ENCODE peak calls at places on chromosomes 6 and 20, in seven cellular contexts. H is bronchial epithelial cell, E is omental fat pad, Z is heart left ventricle, M is neural crest cell, A is NB4, D is Calu3. O is an unnamed sample.

GRCh38 chr6:83215131-83216047 is 22.2 kb downstream of the RWDD2A start:
- DNase-seq in D (peak), M (peak), A (peak), Z (peak), E (no peak), H (peak), O (peak)

GRCh38 chr6:113489946-113490345 is 367.2 kb upstream of the MARCKS start:
- DNase-seq in D (no peak), M (no peak), Z (no peak), H (no peak), E (no peak), A (no peak), O (no peak)

GRCh38 chr6:28673800-28674671 is 148.4 kb downstream of the GPX5 start:
- DNase-seq in D (peak), A (peak), H (peak), M (peak), E (no peak), Z (no peak), O (no peak)

GRCh38 chr6:37244430-37245310 is 12.9 kb upstream of the TBC1D22B start:
- DNase-seq in M (no peak), Z (peak), E (peak), D (peak), A (peak), H (peak), O (peak)

GRCh38 chr6:151757506-151757955 is 50.0 kb upstream of the ESR1 start:
- DNase-seq in D (no peak), A (no peak), H (no peak), M (no peak), E (no peak), Z (no peak), O (no peak)

GRCh38 chr20:62242196-62242595 is 3.9 kb downstream of the OSBPL2 start:
- DNase-seq in H (no peak), Z (no peak), M (no peak), E (no peak), D (no peak), A (no peak), O (no peak)

GRCh38 chr20:62039738-62040137 is 25.9 kb downstream of the TAF4 start:
- DNase-seq in H (no peak), D (no peak), A (no peak), M (no peak), Z (no peak), E (no peak), O (no peak)

GRCh38 chr6:3664641-3665041 is 86.9 kb downstream of the PXDC1 start:
- DNase-seq in M (no peak), H (peak), D (no peak), E (no peak), A (no peak), Z (no peak), O (no peak)

GRCh38 chr6:85360794-85361642 is 88.9 kb upstream of the NT5E start:
- DNase-seq in A (peak), H (peak), Z (no peak), E (no peak), D (peak), M (no peak), O (peak)

GRCh38 chr20:31836853-31837608 is 8.4 kb downstream of the FOXS1 start:
- DNase-seq in Z (no peak), A (peak), M (no peak), D (no peak), E (no peak), H (no peak), O (no peak)

GRCh38 chr20:59030911-59031310 is 1.2 kb downstream of the ATP5F1E start:
- DNase-seq in E (no peak), D (no peak), Z (no peak), M (no peak), A (peak), H (no peak), O (no peak)

GRCh38 chr6:39471954-39472659 is 149.6 kb upstream of the KCNK16 start:
- DNase-seq in M (no peak), H (no peak), Z (no peak), A (no peak), D (no peak), E (no peak), O (no peak)

GRCh38 chr6:53771780-53772624 is 22.8 kb upstream of the LRRC1 start:
- DNase-seq in Z (no peak), A (no peak), H (peak), D (no peak), M (no peak), E (no peak), O (peak)

GRCh38 chr6:71211799-71212198 is 76.8 kb upstream of the OGFRL1 start:
- DNase-seq in D (no peak), M (no peak), H (no peak), E (no peak), A (no peak), Z (no peak), O (no peak)

GRCh38 chr6:37078814-37079213 is 73.4 kb downstream of the FGD2 start:
- DNase-seq in Z (no peak), M (no peak), H (peak), A (no peak), D (no peak), E (no peak), O (no peak)

GRCh38 chr6:143962644-143962929 is 45.5 kb downstream of the PLAGL1 start:
- DNase-seq in H (peak), Z (no peak), D (no peak), M (no peak), A (no peak), E (no peak), O (no peak)

GRCh38 chr6:45653117-45653883 is 275.6 kb upstream of the SUPT3H start:
- DNase-seq in H (no peak), D (no peak), E (no peak), Z (no peak), M (no peak), A (peak), O (no peak)

GRCh38 chr20:3172933-3173581 is at the start of gene LZTS3:
- DNase-seq in A (peak), E (peak), D (peak), Z (peak), M (peak), H (peak), O (no peak)

GRCh38 chr20:31841928-31842327 is 3.5 kb downstream of the FOXS1 start:
- DNase-seq in A (no peak), D (peak), E (no peak), Z (no peak), H (no peak), M (no peak), O (peak)

GRCh38 chr6:142568857-142569597 is 267.2 kb downstream of the ADGRG6 start:
- DNase-seq in Z (no peak), D (no peak), A (no peak), M (no peak), E (no peak), H (peak), O (peak)

GRCh38 chr6:35048631-35049083 is 92.5 kb downstream of the TCP11 start:
- DNase-seq in H (no peak), M (no peak), Z (peak), A (peak), D (no peak), E (no peak), O (peak)

GRCh38 chr6:139129284-139129683 is 5.6 kb upstream of the HECA start:
- DNase-seq in M (no peak), Z (no peak), D (no peak), E (no peak), A (peak), H (no peak), O (no peak)

GRCh38 chr6:12431023-12431422 is 140.9 kb downstream of the EDN1 start:
- DNase-seq in Z (no peak), M (no peak), D (no peak), E (no peak), H (no peak), A (no peak), O (no peak)

GRCh38 chr6:134029495-134030455 is 22.6 kb downstream of the SLC2A12 start:
- DNase-seq in E (no peak), A (no peak), Z (no peak), D (no peak), M (no peak), H (peak), O (no peak)

GRCh38 chr20:308427-309038 is 11.2 kb downstream of the ZCCHC3 start:
- DNase-seq in A (no peak), D (no peak), H (peak), Z (no peak), E (no peak), M (no peak), O (no peak)

GRCh38 chr6:16757332-16757731 is 3.9 kb downstream of the ATXN1 start:
- DNase-seq in Z (no peak), D (no peak), E (no peak), M (no peak), H (no peak), A (peak), O (no peak)

GRCh38 chr6:12483712-12484111 is 193.6 kb downstream of the EDN1 start:
- DNase-seq in H (peak), E (no peak), D (peak), A (peak), M (no peak), Z (no peak), O (peak)

GRCh38 chr6:3750324-3751018 is 1.0 kb downstream of the PXDC1 start:
- DNase-seq in E (peak), H (peak), M (no peak), D (peak), Z (peak), A (no peak), O (no peak)

GRCh38 chr20:15842872-15843271 is 730.4 kb downstream of the KIF16B start:
- DNase-seq in Z (no peak), A (no peak), M (no peak), H (peak), E (no peak), D (no peak), O (no peak)

GRCh38 chr20:8018928-8019177 is 708 bp downstream of the TMX4 start:
- DNase-seq in H (peak), D (no peak), M (no peak), Z (no peak), A (no peak), E (no peak), O (no peak)

GRCh38 chr6:148179786-148180185 is 162.9 kb upstream of the SASH1 start:
- DNase-seq in M (peak), Z (no peak), A (peak), D (peak), E (no peak), H (peak), O (no peak)

GRCh38 chr20:22810626-22811559 is 224.2 kb upstream of the SSTR4 start:
- DNase-seq in H (no peak), Z (no peak), M (no peak), E (no peak), A (no peak), D (no peak), O (no peak)

GRCh38 chr20:13363473-13363872 is 142.4 kb downstream of the ISM1 start:
- DNase-seq in H (no peak), Z (no peak), D (no peak), E (no peak), A (no peak), M (no peak), O (no peak)

GRCh38 chr20:48744515-48744914 is 83.3 kb downstream of the PREX1 start:
- DNase-seq in M (no peak), Z (no peak), A (no peak), D (no peak), H (no peak), E (no peak), O (no peak)

GRCh38 chr6:167233490-167233889 is 57.6 kb upstream of the UNC93A start:
- DNase-seq in H (no peak), E (no peak), A (no peak), M (no peak), D (no peak), Z (no peak), O (no peak)

GRCh38 chr6:145547596-145548325 is 187.6 kb downstream of the EPM2A start:
- DNase-seq in Z (no peak), H (no peak), A (no peak), E (no peak), M (no peak), D (no peak), O (no peak)

GRCh38 chr20:25356294-25356933 is 34.2 kb downstream of the ABHD12 start:
- DNase-seq in M (no peak), A (no peak), H (no peak), E (no peak), Z (no peak), D (no peak), O (no peak)

GRCh38 chr6:138652824-138653223 is 120.7 kb upstream of the CCDC28A start:
- DNase-seq in Z (no peak), A (no peak), D (no peak), H (no peak), E (no peak), M (no peak), O (no peak)

DNA sequence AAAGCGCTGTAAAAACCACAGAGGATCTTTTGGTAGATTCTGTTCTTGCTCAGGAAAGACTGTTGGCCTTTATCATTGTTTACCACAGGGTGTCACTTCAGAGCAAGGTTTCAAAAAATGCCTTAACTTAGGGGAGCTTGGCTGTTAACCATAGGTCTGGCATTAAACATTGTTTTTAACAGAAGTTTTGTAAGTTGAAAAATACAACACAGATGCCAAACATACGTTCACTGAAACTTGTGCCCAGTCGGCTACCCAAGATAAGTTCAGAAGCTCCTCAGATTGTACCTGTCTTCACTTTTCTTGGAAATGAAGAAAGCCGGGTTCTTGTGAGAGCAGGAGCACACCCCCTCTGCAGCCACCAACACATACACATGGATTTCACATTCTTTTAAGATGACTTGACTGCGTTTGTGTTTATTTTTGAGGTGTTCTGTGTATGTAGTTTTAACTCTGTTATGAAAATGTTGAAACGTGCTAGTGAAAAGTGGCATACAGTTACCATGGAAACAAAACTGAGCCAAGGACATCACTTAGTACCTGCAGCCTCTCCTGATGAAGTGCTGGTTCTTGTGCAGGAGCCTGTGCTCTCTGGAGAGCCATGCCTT is 64.9 kb downstream of the SYCP2L start:
- DNase-seq in D (peak), A (peak), M (no peak), E (no peak), Z (no peak), H (peak), O (peak)
- TF ChIP-seq CTCF in D (peak), A (peak), M (peak), E (no peak), Z (peak), H (peak), O (peak)

DNA sequence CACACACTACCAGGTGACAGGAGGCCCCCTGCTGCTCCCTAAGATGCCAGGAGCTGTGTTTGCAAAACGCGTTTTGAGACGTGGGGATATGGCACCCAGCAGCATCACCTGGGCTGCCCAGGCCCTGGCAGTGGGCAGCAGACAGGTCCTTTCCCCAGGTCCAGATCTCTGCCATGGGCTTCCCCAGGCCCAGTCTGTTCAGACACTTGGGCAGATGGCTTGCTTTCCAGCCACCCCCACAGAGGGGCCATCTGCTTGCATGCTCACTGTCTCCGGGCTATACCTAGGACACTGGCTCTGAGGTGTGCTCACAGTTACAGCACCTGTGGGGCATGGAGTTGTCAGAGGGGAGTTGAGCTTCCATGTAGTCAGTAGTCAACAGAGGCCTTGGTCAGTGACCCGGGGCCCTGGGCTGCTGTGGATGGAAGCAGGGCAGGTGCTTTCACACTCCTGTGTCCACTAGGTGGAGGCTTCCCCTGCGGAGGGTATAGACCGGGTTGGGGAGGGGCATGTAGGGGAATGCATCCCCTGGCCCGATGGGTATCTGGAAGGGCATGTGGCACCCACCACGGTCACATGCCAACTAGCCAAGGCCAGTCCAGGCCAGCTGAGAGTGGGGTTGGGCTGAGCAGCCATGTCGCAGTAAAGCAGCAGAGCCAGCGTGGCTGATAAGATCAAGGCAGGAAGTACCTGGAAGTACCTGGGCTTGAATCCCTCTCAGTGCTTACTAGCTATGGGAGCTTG is 185.4 kb upstream of the SLC24A3 start:
- DNase-seq in H (no peak), Z (no peak), M (no peak), D (no peak), E (no peak), A (no peak), O (no peak)
- TF ChIP-seq CTCF in H (no peak), Z (no peak), M (no peak), D (no peak), E (no peak), A (peak), O (no peak)

GRCh38 chr20:35341366-35342028 is 49.3 kb upstream of the FAM83C start:
- DNase-seq in Z (no peak), A (no peak), H (no peak), M (no peak), D (no peak), E (no peak), O (no peak)

GRCh38 chr20:35340436-35340835 is 48.2 kb upstream of the FAM83C start:
- DNase-seq in A (no peak), M (no peak), E (no peak), D (no peak), H (no peak), Z (no peak), O (no peak)

GRCh38 chr20:35345189-35345588 is 53.0 kb upstream of the FAM83C start:
- DNase-seq in H (no peak), D (no peak), Z (no peak), E (no peak), M (no peak), A (no peak), O (no peak)

GRCh38 chr20:35344354-35344837 is 52.2 kb upstream of the FAM83C start:
- DNase-seq in Z (peak), H (peak), A (peak), D (no peak), M (no peak), E (peak), O (no peak)

DNA sequence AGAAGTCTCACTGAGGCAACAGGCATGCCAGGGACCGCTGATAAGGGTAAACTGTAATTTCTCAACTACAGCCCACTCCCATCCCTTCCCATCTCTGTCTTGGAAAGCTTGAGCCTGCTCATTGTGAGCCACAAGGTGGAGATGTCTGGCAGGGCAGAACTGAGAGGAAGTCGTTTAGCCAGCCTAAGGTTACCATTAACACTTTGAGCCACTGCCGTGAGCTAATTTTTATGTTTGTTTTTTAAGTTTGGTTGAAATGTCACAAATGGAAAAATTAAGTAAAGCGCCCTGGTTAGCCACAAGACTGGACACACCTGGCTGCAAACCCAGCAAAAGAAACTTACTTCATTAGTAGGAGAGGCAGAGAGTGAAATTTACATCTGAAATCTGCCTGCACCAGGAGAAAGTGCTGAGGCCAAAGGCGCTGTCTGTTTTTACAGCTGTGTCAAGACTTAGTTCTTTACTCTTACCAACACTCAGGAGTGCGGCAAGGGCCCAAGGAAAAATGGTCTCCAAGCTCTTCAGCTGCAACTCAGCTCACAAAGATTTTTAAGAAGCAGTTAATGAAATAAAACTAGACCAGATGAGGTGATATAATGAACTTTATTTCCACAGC is 50.0 kb upstream of the FAM83C start:
- DNase-seq in H (no peak), D (no peak), E (no peak), M (no peak), Z (no peak), A (peak), O (no peak)
- TF ChIP-seq CTCF in H (peak), D (no peak), E (no peak), M (peak), Z (no peak), A (no peak), O (peak)

GRCh38 chr6:43386492-43386891 is 17.0 kb upstream of the ZNF318 start:
- DNase-seq in E (no peak), D (no peak), Z (no peak), A (peak), H (no peak), M (no peak), O (no peak)
- TF ChIP-seq CTCF in E (no peak), D (no peak), Z (no peak), A (peak), H (no peak), M (peak), O (peak)

GRCh38 chr6:161434921-161435411 is 161.1 kb upstream of the AGPAT4 start:
- DNase-seq in H (no peak), A (no peak), E (no peak), M (no peak), D (peak), Z (no peak), O (peak)

GRCh38 chr6:161434331-161434730 is 160.5 kb upstream of the AGPAT4 start:
- DNase-seq in E (no peak), M (no peak), H (no peak), Z (no peak), A (no peak), D (peak), O (no peak)

GRCh38 chr6:161432546-161432945 is 158.7 kb upstream of the AGPAT4 start:
- DNase-seq in Z (no peak), E (no peak), A (no peak), H (no peak), M (no peak), D (no peak), O (no peak)

GRCh38 chr6:161435426-161436065 is 161.7 kb upstream of the AGPAT4 start:
- DNase-seq in D (no peak), M (no peak), A (no peak), Z (no peak), E (no peak), H (no peak), O (no peak)

GRCh38 chr6:161429921-161430490 is 156.1 kb upstream of the AGPAT4 start:
- DNase-seq in A (peak), H (no peak), M (no peak), D (no peak), Z (no peak), E (no peak), O (no peak)
- TF ChIP-seq CTCF in A (peak), H (no peak), M (no peak), D (no peak), Z (no peak), E (no peak), O (peak)

GRCh38 chr6:107459283-107460073 is at the start of gene PDSS2:
- DNase-seq in A (peak), M (peak), H (peak), E (peak), Z (peak), D (peak), O (peak)
- TF ChIP-seq CTCF in A (peak), M (peak), H (peak), E (no peak), Z (peak), D (peak), O (peak)

GRCh38 chr6:22024004-22024403 is 272.8 kb downstream of the PRL start:
- DNase-seq in M (no peak), A (no peak), Z (no peak), H (no peak), D (no peak), E (no peak), O (no peak)
- TF ChIP-seq CTCF in M (no peak), A (no peak), Z (no peak), H (no peak), D (no peak), E (no peak), O (no peak)

GRCh38 chr6:98764378-98764911 is 69.9 kb upstream of the POU3F2 start:
- DNase-seq in A (no peak), M (no peak), E (no peak), H (no peak), Z (no peak), D (no peak), O (no peak)

GRCh38 chr6:98759459-98759858 is 74.9 kb upstream of the POU3F2 start:
- DNase-seq in H (no peak), Z (no peak), E (no peak), M (no peak), D (no peak), A (no peak), O (no peak)
- TF ChIP-seq CTCF in H (no peak), Z (no peak), E (no peak), M (peak), D (no peak), A (no peak), O (no peak)

O was measured in retinal pigment epithelial cell.